ENCODE peak calls at places on chromosomes 4 and X, in nine cellular contexts. W is C1 segment of cervical spinal cord; J is HFFc6; A is activated CD4-positive, alpha-beta T cell treated with anti-CD3 and anti-CD28 coated beads for 36 hours; T is foreskin fibroblast; G is AG09309; M is EH; C is hypothalamus; O is coronary artery. R is an unnamed sample.

GRCh38 chr4:102665527-102665926 is 95.2 kb downstream of the MANBA start:
- DNase-seq in J (peak), C (no peak), M (peak), O (no peak), W (no peak), T (no peak), A (no peak), G (no peak), R (no peak)

GRCh38 chrX:12434493-12434892 is 296.2 kb downstream of the FRMPD4 start:
- DNase-seq in O (no peak), M (no peak), A (no peak), C (no peak), W (no peak), T (no peak), G (no peak), J (no peak), R (no peak)

GRCh38 chrX:108224727-108225455 is 133.3 kb downstream of the ATG4A start:
- DNase-seq in O (no peak), T (peak), J (no peak), A (no peak), W (no peak), M (peak), G (no peak), C (no peak), R (peak)

GRCh38 chr4:86640469-86640868 is 46.4 kb downstream of the PTPN13 start:
- DNase-seq in M (peak), J (peak), T (peak), O (no peak), C (no peak), G (peak), A (no peak), W (no peak), R (peak)

GRCh38 chr4:179225594-179225993 is 1783.4 kb upstream of the AGA start:
- DNase-seq in T (no peak), M (no peak), G (no peak), O (no peak), C (no peak), J (no peak), A (no peak), W (no peak), R (no peak)

GRCh38 chr4:3679851-3680311 is 86.3 kb upstream of the ADRA2C start:
- DNase-seq in A (no peak), W (no peak), J (no peak), O (no peak), M (no peak), G (no peak), T (no peak), C (no peak), R (no peak)

GRCh38 chr4:86092684-86093083 is 267.2 kb downstream of the MAPK10 start:
- DNase-seq in M (peak), A (no peak), C (no peak), T (peak), W (no peak), O (no peak), J (peak), G (peak), R (peak)

GRCh38 chr4:122793811-122794210 is 32.8 kb upstream of the FGF2 start:
- DNase-seq in O (no peak), G (no peak), M (peak), T (peak), A (no peak), J (no peak), W (no peak), C (no peak), R (no peak)

GRCh38 chr4:149047368-149047767 is 605.2 kb upstream of the NR3C2 start:
- DNase-seq in J (no peak), O (no peak), T (no peak), A (no peak), W (no peak), C (no peak), M (no peak), G (no peak), R (no peak)

GRCh38 chr4:14247767-14248166 is 620.2 kb upstream of the BOD1L1 start:
- DNase-seq in W (no peak), T (no peak), O (no peak), G (no peak), C (peak), J (no peak), M (no peak), A (no peak), R (no peak)

GRCh38 chr4:4859010-4859798 is at the start of gene MSX1:
- DNase-seq in C (peak), W (peak), J (peak), O (peak), A (peak), T (peak), G (peak), M (peak), R (peak)

GRCh38 chrX:39619182-39620009 is 478.4 kb downstream of the BCOR start:
- DNase-seq in A (no peak), T (no peak), C (no peak), G (no peak), W (no peak), O (no peak), M (no peak), J (no peak), R (peak)

GRCh38 chr4:111788046-111788642 is 357.1 kb upstream of the FAM241A start:
- DNase-seq in M (no peak), J (no peak), T (no peak), O (no peak), A (no peak), C (no peak), W (no peak), G (no peak), R (no peak)

GRCh38 chr4:8762356-8762755 is 109.3 kb downstream of the HMX1 start:
- DNase-seq in W (no peak), J (no peak), C (no peak), M (no peak), A (no peak), T (no peak), O (peak), G (no peak), R (no peak)

GRCh38 chr4:87977521-87978278 is 2.2 kb downstream of the SPP1 start:
- DNase-seq in G (no peak), T (no peak), J (no peak), C (no peak), M (no peak), A (no peak), O (no peak), W (no peak), R (no peak)

GRCh38 chr4:56817840-56818491 is 3.5 kb downstream of the SPINK2 start:
- DNase-seq in W (no peak), M (no peak), C (no peak), A (peak), O (no peak), G (no peak), T (no peak), J (no peak), R (no peak)

GRCh38 chrX:45745479-45745878 is 544.8 kb upstream of the DIPK2B start:
- DNase-seq in C (no peak), T (peak), A (no peak), W (no peak), M (peak), J (no peak), O (no peak), G (no peak), R (no peak)

GRCh38 chr4:11730545-11730944 is 301.9 kb upstream of the HS3ST1 start:
- DNase-seq in J (no peak), G (no peak), W (no peak), C (no peak), O (no peak), A (no peak), T (no peak), M (no peak), R (no peak)

R was measured in NCI-H226.